ENCODE peak calls at places on chromosome 5, in four cellular contexts. Q is WTC11, V is Peyer's patch, E is stomach. F is an unnamed sample.

GRCh38 chr5:135030123-135030517 is 3.9 kb downstream of the PITX1 start:
- DNase-seq in V (no peak), Q (no peak), E (no peak), F (no peak)

GRCh38 chr5:137190441-137190840 is 308.7 kb downstream of the SPOCK1 start:
- DNase-seq in Q (no peak), V (no peak), E (no peak), F (no peak)

GRCh38 chr5:10513501-10514442 is 50.1 kb upstream of the ANKRD33B start:
- DNase-seq in V (no peak), Q (peak), E (no peak), F (no peak)

GRCh38 chr5:32777733-32778132 is 66.6 kb downstream of the NPR3 start:
- DNase-seq in V (no peak), E (no peak), Q (no peak), F (no peak)

GRCh38 chr5:82165740-82166530 is 112.2 kb downstream of the RPS23 start:
- DNase-seq in V (peak), Q (peak), E (peak), F (peak)

GRCh38 chr5:77972545-77973252 is 196.6 kb upstream of the TBCA start:
- DNase-seq in E (no peak), V (no peak), Q (no peak), F (no peak)

GRCh38 chr5:95730730-95731570 is at the start of gene RHOBTB3:
- DNase-seq in Q (peak), E (peak), V (peak), F (peak)

GRCh38 chr5:98121036-98121936 is 652.2 kb upstream of the RGMB start:
- DNase-seq in Q (peak), V (no peak), E (no peak), F (no peak)

GRCh38 chr5:176542596-176543427 is 5.6 kb upstream of the RNF44 start:
- DNase-seq in Q (peak), E (no peak), V (no peak), F (no peak)

GRCh38 chr5:170651902-170652301 is 131.6 kb upstream of the GABRP start:
- DNase-seq in E (no peak), Q (no peak), V (peak), F (no peak)

GRCh38 chr5:129664336-129664937 is 83.5 kb upstream of the MINAR2 start:
- DNase-seq in E (peak), V (peak), Q (peak), F (peak)

GRCh38 chr5:169753795-169754194 is 116.7 kb downstream of the DOCK2 start:
- DNase-seq in Q (no peak), E (no peak), V (no peak), F (no peak)

GRCh38 chr5:127919006-127919796 is 164.4 kb upstream of the SLC12A2 start:
- DNase-seq in Q (no peak), V (no peak), E (no peak), F (no peak)

GRCh38 chr5:73989956-73990355 is 364.0 kb downstream of the ARHGEF28 start:
- DNase-seq in E (no peak), V (no peak), Q (no peak), F (no peak)

GRCh38 chr5:34535944-34536628 is 120.0 kb upstream of the RAI14 start:
- DNase-seq in E (no peak), Q (no peak), V (no peak), F (no peak)

GRCh38 chr5:103397996-103398581 is 139.5 kb downstream of the MACIR start:
- DNase-seq in Q (no peak), E (no peak), V (no peak), F (no peak)

GRCh38 chr5:61277781-61278180 is 54.3 kb upstream of the ZSWIM6 start:
- DNase-seq in E (no peak), Q (no peak), V (peak), F (no peak)

GRCh38 chr5:80799041-80799440 is 144.3 kb upstream of the DHFR start:
- DNase-seq in V (no peak), Q (no peak), E (no peak), F (no peak)

GRCh38 chr5:74576941-74577456 is 63.5 kb downstream of the ENC1 start:
- DNase-seq in E (no peak), Q (no peak), V (no peak), F (no peak)

GRCh38 chr5:179123109-179123426 is 62.9 kb downstream of the ZNF354C start:
- DNase-seq in Q (no peak), E (peak), V (peak), F (no peak)

GRCh38 chr5:98639258-98639657 is 134.2 kb upstream of the RGMB start:
- DNase-seq in V (no peak), E (no peak), Q (no peak), F (no peak)

GRCh38 chr5:94893404-94894145 is 275.1 kb downstream of the SLF1 start:
- DNase-seq in E (no peak), Q (no peak), V (no peak), F (no peak)

GRCh38 chr5:120717381-120717780 is 253.3 kb downstream of the PRR16 start:
- DNase-seq in E (no peak), Q (no peak), V (no peak), F (no peak)

GRCh38 chr5:114176356-114176755 is 185.5 kb upstream of the KCNN2 start:
- DNase-seq in E (no peak), V (no peak), Q (no peak), F (no peak)

GRCh38 chr5:176611435-176611834 is 1.5 kb upstream of the GPRIN1 start:
- DNase-seq in V (peak), Q (peak), E (peak), F (peak)

GRCh38 chr5:154368041-154368800 is 77.6 kb upstream of the SAP30L start:
- DNase-seq in Q (peak), V (no peak), E (no peak), F (no peak)

GRCh38 chr5:56369333-56369947 is 136.3 kb upstream of the ANKRD55 start:
- DNase-seq in V (no peak), E (no peak), Q (no peak), F (no peak)

GRCh38 chr5:42366051-42366450 is 57.2 kb upstream of the GHR start:
- DNase-seq in V (no peak), Q (no peak), E (no peak), F (no peak)

GRCh38 chr5:17221843-17222614 is 4.6 kb downstream of the BASP1 start:
- DNase-seq in V (no peak), Q (no peak), E (no peak), F (no peak)

GRCh38 chr5:115571441-115571878 is 26.9 kb upstream of the FEM1C start:
- DNase-seq in E (peak), V (no peak), Q (no peak), F (no peak)

GRCh38 chr5:14922456-14922855 is 50.9 kb upstream of the ANKH start:
- DNase-seq in Q (no peak), V (no peak), E (no peak), F (no peak)

GRCh38 chr5:113606298-113607134 is 93.0 kb downstream of the YTHDC2 start:
- DNase-seq in V (peak), Q (peak), E (peak), F (peak)

GRCh38 chr5:90965110-90965676 is 406.6 kb downstream of the ADGRV1 start:
- DNase-seq in V (no peak), E (no peak), Q (no peak), F (no peak)

GRCh38 chr5:145068696-145069095 is 766.4 kb downstream of the PRELID2 start:
- DNase-seq in V (no peak), E (no peak), Q (no peak), F (no peak)

GRCh38 chr5:118891252-118891651 is 97.1 kb downstream of the DTWD2 start:
- DNase-seq in Q (no peak), E (no peak), V (no peak), F (no peak)